ENCODE peak calls at places on chromosomes 13 and 19, in six cellular contexts. R, G, A, Q, J and M are unnamed samples.

GRCh38 chr19:7910321-7911161 is 4.1 kb upstream of the TGFBR3L start:
- DNase-seq in R (no peak), G (no peak), A (no peak), Q (no peak), J (no peak), M (no peak)

GRCh38 chr13:29402168-29402621 is 193.3 kb downstream of the SLC7A1 start:
- DNase-seq in R (peak), G (no peak), A (peak), Q (no peak), J (peak), M (peak)

GRCh38 chr13:112690242-112690943 is 555 bp downstream of the ATP11A start:
- DNase-seq in R (peak), G (no peak), A (peak), Q (peak), J (peak), M (peak)

GRCh38 chr19:8655340-8655709 is 24.9 kb downstream of the NFILZ start:
- DNase-seq in R (no peak), G (no peak), A (peak), Q (no peak), J (no peak), M (no peak)

GRCh38 chr19:49884109-49884508 is 6.6 kb downstream of the TBC1D17 start:
- DNase-seq in R (no peak), G (no peak), A (no peak), Q (no peak), J (no peak), M (no peak)

GRCh38 chr13:41107584-41108014 is 25.0 kb downstream of the KBTBD6 start:
- DNase-seq in R (no peak), G (no peak), A (no peak), Q (no peak), J (no peak), M (no peak)

GRCh38 chr13:98133949-98134348 is 8.9 kb upstream of the FARP1 start:
- DNase-seq in R (no peak), G (no peak), A (no peak), Q (no peak), J (no peak), M (no peak)

GRCh38 chr13:21133077-21133476 is 43.3 kb downstream of the SKA3 start:
- DNase-seq in R (peak), G (no peak), A (no peak), Q (no peak), J (no peak), M (no peak)

GRCh38 chr19:13057147-13057572 is 45.5 kb downstream of the LYL1 start:
- DNase-seq in R (no peak), G (no peak), A (no peak), Q (no peak), J (peak), M (no peak)

GRCh38 chr13:20769091-20769490 is 4.7 kb downstream of the EEF1AKMT1 start:
- DNase-seq in R (peak), G (peak), A (no peak), Q (no peak), J (no peak), M (no peak)

GRCh38 chr13:111382411-111382810 is 62.0 kb downstream of the TEX29 start:
- DNase-seq in R (no peak), G (no peak), A (no peak), Q (no peak), J (no peak), M (no peak)

GRCh38 chr19:14006766-14007562 is 844 bp upstream of the RFX1 start:
- DNase-seq in R (no peak), G (no peak), A (no peak), Q (no peak), J (peak), M (no peak)

GRCh38 chr19:33879818-33880575 is 83.3 kb downstream of the KCTD15 start:
- DNase-seq in R (no peak), G (no peak), A (no peak), Q (no peak), J (no peak), M (peak)

GRCh38 chr13:55000043-55000442 is 1971.4 kb downstream of the OLFM4 start:
- DNase-seq in R (no peak), G (no peak), A (no peak), Q (no peak), J (no peak), M (no peak)

GRCh38 chr13:59422646-59423045 is 741.1 kb downstream of the DIAPH3 start:
- DNase-seq in R (no peak), G (no peak), A (no peak), Q (no peak), J (no peak), M (peak)

GRCh38 chr19:16702123-16702522 is 17.5 kb upstream of the NWD1 start:
- DNase-seq in R (peak), G (no peak), A (no peak), Q (peak), J (peak), M (peak)

GRCh38 chr13:51525567-51526165 is 58.6 kb upstream of the WDFY2 start:
- DNase-seq in R (no peak), G (no peak), A (no peak), Q (no peak), J (no peak), M (no peak)

GRCh38 chr19:24078688-24079087 is 8.3 kb upstream of the ZNF254 start:
- DNase-seq in R (no peak), G (no peak), A (no peak), Q (no peak), J (no peak), M (no peak)

GRCh38 chr13:97004886-97005285 is 10.6 kb upstream of the OXGR1 start:
- DNase-seq in R (no peak), G (no peak), A (no peak), Q (no peak), J (no peak), M (no peak)

GRCh38 chr19:50964266-50964665 is 5.1 kb downstream of the KLK6 start:
- DNase-seq in R (no peak), G (no peak), A (no peak), Q (no peak), J (no peak), M (no peak)

GRCh38 chr13:100024023-100024422 is 42.4 kb downstream of the ZIC2 start:
- DNase-seq in R (no peak), G (no peak), A (no peak), Q (no peak), J (no peak), M (no peak)

GRCh38 chr19:6773323-6773931 is 919 bp downstream of the VAV1 start:
- DNase-seq in R (no peak), G (no peak), A (peak), Q (no peak), J (no peak), M (no peak)

GRCh38 chr13:96771501-96772367 is 222.5 kb downstream of the OXGR1 start:
- DNase-seq in R (no peak), G (no peak), A (peak), Q (no peak), J (no peak), M (no peak)

GRCh38 chr19:31263317-31263716 is 85.9 kb downstream of the TSHZ3 start:
- DNase-seq in R (no peak), G (no peak), A (no peak), Q (no peak), J (no peak), M (no peak)

GRCh38 chr13:42532561-42533335 is 41.2 kb upstream of the TNFSF11 start:
- DNase-seq in R (peak), G (peak), A (no peak), Q (no peak), J (no peak), M (no peak)

GRCh38 chr13:94568443-94568842 is 27.5 kb downstream of the TGDS start:
- DNase-seq in R (no peak), G (no peak), A (no peak), Q (no peak), J (no peak), M (no peak)

GRCh38 chr13:94569615-94570014 is 26.3 kb downstream of the TGDS start:
- DNase-seq in R (no peak), G (no peak), A (no peak), Q (no peak), J (no peak), M (no peak)
- H3K4me3 ChIP-seq in R (no peak), G (no peak), A (no peak), Q (no peak), J (no peak), M (no peak)

GRCh38 chr19:1855828-1856255 is 7.5 kb downstream of the KLF16 start:
- DNase-seq in R (peak), G (no peak), A (peak), Q (no peak), J (no peak), M (no peak)

GRCh38 chr19:1856345-1856697 is 7.1 kb downstream of the KLF16 start:
- DNase-seq in R (no peak), G (no peak), A (no peak), Q (no peak), J (no peak), M (peak)

GRCh38 chr19:1857648-1858326 is 5.6 kb downstream of the KLF16 start:
- DNase-seq in R (no peak), G (no peak), A (no peak), Q (no peak), J (no peak), M (no peak)

GRCh38 chr19:1858412-1859081 is 4.8 kb downstream of the KLF16 start:
- DNase-seq in R (no peak), G (no peak), A (no peak), Q (no peak), J (no peak), M (no peak)

GRCh38 chr19:1856698-1857603 is 6.4 kb downstream of the KLF16 start:
- DNase-seq in R (peak), G (peak), A (peak), Q (peak), J (peak), M (peak)
- H3K4me3 ChIP-seq in R (peak), G (peak), A (peak), Q (no peak), J (peak), M (peak)

GRCh38 chr19:35123573-35123972 is 8.0 kb downstream of the FXYD3 start:
- DNase-seq in R (no peak), G (no peak), A (no peak), Q (peak), J (no peak), M (no peak)
- H3K4me3 ChIP-seq in R (no peak), G (no peak), A (no peak), Q (peak), J (no peak), M (no peak)

DNA sequence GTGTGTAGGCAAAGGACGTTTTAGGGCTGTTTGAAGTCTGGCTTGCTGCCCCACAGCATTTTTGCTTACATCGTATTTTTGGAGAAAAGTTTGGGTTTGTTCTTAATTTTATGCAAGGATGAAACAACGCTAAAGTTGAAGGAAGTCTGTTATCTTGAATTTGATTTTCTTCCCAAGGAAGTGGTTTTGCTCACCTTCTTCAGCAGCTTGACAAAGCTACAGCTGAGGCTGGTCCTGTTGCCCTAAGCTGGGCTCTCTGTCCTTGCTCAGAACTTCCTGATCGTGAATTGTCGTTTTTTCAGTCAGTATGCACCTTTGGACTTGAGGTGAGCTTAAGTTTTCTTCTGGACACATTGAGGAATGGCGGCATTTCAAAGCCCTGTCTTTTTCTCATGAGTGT is 62.1 kb upstream of the GSX1 start:
- DNase-seq in R (no peak), G (no peak), A (no peak), Q (no peak), J (no peak), M (no peak)
- H3K4me3 ChIP-seq in R (no peak), G (no peak), A (no peak), Q (no peak), J (no peak), M (no peak)

GRCh38 chr19:47511681-47512080 is 3.2 kb downstream of the NAPA start:
- DNase-seq in R (peak), G (no peak), A (no peak), Q (no peak), J (no peak), M (peak)
- H3K4me3 ChIP-seq in R (no peak), G (peak), A (no peak), Q (no peak), J (no peak), M (no peak)

DNA sequence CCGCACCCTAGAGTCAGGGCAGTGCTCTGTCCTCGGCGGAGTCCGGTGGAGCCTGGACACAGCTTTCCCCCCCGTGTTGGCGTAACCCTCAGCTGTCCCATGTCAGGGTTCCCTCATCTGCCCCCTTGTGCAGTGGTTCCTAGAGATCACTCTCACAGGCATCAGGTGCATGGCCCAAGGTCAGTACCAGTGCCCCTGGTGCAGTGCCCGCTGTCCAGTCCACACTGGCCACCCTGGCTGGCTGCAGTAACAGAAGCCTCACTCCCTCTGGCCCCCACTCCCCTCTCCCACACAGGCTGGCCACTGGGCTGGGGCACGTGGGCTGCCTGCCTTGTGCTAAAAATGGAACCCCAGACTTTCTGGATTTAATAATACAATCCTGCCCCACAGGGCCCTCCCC is 49.6 kb upstream of the C1QTNF9B start:
- DNase-seq in R (no peak), G (no peak), A (no peak), Q (no peak), J (no peak), M (no peak)
- H3K4me3 ChIP-seq in R (no peak), G (no peak), A (no peak), Q (no peak), J (no peak), M (no peak)

DNA sequence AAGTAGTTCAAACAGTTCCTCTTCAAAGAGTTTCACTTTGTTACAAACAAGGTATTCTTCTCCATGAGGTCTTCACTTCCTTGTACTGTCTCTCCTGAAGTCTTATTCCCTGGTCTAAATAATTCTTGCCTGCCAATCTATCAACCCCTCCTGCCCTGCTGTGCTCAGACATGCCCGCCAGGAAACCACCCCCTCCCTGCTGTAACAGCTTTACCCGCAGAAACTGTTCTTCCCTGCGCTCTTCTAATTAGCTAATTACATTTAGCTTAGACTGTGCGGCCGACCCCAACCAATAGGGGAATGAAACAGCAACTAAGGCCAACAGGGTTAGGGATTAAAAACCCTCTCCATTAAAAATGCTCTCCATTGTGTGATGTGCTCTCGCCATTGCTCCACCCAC is 46.7 kb downstream of the ZNF846 start:
- DNase-seq in R (no peak), G (no peak), A (no peak), Q (no peak), J (no peak), M (no peak)
- H3K4me3 ChIP-seq in R (no peak), G (no peak), A (no peak), Q (no peak), J (no peak), M (no peak)

DNA sequence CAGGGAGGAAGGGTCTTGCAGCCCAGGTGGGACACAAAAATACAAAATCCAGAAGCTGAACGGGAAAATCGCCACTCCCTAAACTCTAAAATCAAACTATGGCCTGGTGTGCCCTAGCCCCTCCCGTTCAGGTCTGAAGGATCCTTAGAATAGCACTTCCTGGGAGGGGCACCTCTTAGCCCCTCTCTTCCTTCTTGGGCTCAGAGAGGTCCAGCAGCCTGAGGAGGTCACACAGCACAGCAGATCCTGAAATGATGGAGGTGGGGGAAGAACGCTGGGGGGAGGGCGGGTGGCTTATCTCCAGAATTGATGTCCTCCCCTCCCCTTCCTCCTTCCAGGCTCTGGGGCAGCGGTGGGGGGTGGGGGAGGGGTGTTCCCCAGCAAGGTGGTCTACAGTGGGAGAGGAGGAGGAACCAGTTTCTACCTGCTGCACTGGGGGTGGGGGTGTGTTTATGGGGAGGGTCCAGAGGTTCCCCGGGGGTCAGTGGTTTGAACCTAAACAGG is 1.9 kb downstream of the DIRAS1 start:
- DNase-seq in R (no peak), G (no peak), A (no peak), Q (no peak), J (no peak), M (no peak)
- H3K4me3 ChIP-seq in R (no peak), G (no peak), A (no peak), Q (no peak), J (no peak), M (no peak)